ENCODE peak calls at places on chromosomes 5 and 9, in six cellular contexts. O is epithelial cell of esophagus; Q is HFF-Myc; B is stimulated activated CD8-positive, alpha-beta memory T cell treated with anti-CD3 and anti-CD28 coated beads, Interleukin-2, amount 100 ng/mL, for 48 hours; R is activated T-helper 1 cell treated with Interleukin-2 at 50 U/mL for 16 hours; Z is effector memory CD4-positive, alpha-beta T cell. M is an unnamed sample.
A peak's percentile ranks its signal among the peaks of the same experiment; 100 is the strongest.

GRCh38 chr5:173016621-173017046 is 33.1 kb downstream of the ATP6V0E1 start:
- DNase-seq in B (no peak), Z (no peak), R (no peak), O (peak; percentile 61), Q (no peak), M (no peak)

GRCh38 chr9:3511537-3511936 is 14.3 kb downstream of the RFX3 start:
- DNase-seq in Q (no peak), O (no peak), R (no peak), Z (no peak), B (no peak), M (no peak)

GRCh38 chr5:115616492-115616891 is 9.3 kb downstream of the TMED7 start:
- DNase-seq in O (no peak), Q (no peak), B (no peak), R (no peak), Z (no peak), M (no peak)

GRCh38 chr5:67996596-67996995 is 219.0 kb upstream of the PIK3R1 start:
- DNase-seq in R (no peak), B (no peak), O (no peak), Z (no peak), Q (no peak), M (no peak)

GRCh38 chr5:149063901-149064478 is 1.1 kb upstream of the SH3TC2 start:
- DNase-seq in R (no peak), Z (no peak), O (peak; percentile 82), B (no peak), Q (no peak), M (no peak)

GRCh38 chr9:81690251-81690851 is 1.0 kb upstream of the TLE1 start:
- DNase-seq in B (no peak), O (peak; percentile 94), R (no peak), Q (no peak), Z (no peak), M (no peak)

GRCh38 chr9:85610074-85610855 is 131.5 kb downstream of the AGTPBP1 start:
- DNase-seq in B (no peak), Z (peak; percentile 26), O (peak; percentile 77), R (no peak), Q (peak; percentile 68), M (no peak)

GRCh38 chr5:106321242-106321641 is 1349.5 kb downstream of the EFNA5 start:
- DNase-seq in Q (no peak), Z (no peak), O (peak; percentile 7), B (no peak), R (no peak), M (no peak)

GRCh38 chr9:23772384-23772783 is 53.7 kb downstream of the ELAVL2 start:
- DNase-seq in Q (no peak), Z (no peak), B (no peak), O (no peak), R (no peak), M (no peak)

GRCh38 chr9:35538361-35539234 is 48.7 kb downstream of the RUSC2 start:
- DNase-seq in Q (peak; percentile 65), Z (no peak), O (peak; percentile 52), R (no peak), B (no peak), M (peak; percentile 73)

GRCh38 chr9:38235244-38235643 is 157.3 kb upstream of the ALDH1B1 start:
- DNase-seq in R (no peak), Q (no peak), O (no peak), Z (no peak), B (no peak), M (no peak)

GRCh38 chr9:7147136-7148090 is 389.6 kb downstream of the KDM4C start:
- DNase-seq in Q (no peak), O (no peak), R (no peak), B (no peak), Z (no peak), M (no peak)

GRCh38 chr5:41751867-41752266 is 118.4 kb downstream of the OXCT1 start:
- DNase-seq in B (no peak), O (no peak), Q (no peak), R (no peak), Z (no peak), M (no peak)

GRCh38 chr9:1273859-1274258 is 223.7 kb downstream of the DMRT2 start:
- DNase-seq in O (peak; percentile 24), Z (no peak), B (no peak), R (no peak), Q (peak; percentile 69), M (no peak)

GRCh38 chr9:38337706-38338264 is 54.7 kb upstream of the ALDH1B1 start:
- DNase-seq in B (no peak), Z (no peak), Q (no peak), O (no peak), R (no peak), M (no peak)

GRCh38 chr5:30605693-30606268 is 587.7 kb upstream of the CDH6 start:
- DNase-seq in B (no peak), Q (no peak), Z (no peak), R (no peak), O (no peak), M (no peak)